ENCODE peak calls at places on chromosomes 5 and 9, in five cellular contexts. A is stomach, G is coronary artery, Z is BJ, X is left ventricle myocardium inferior. O is an unnamed sample.

GRCh38 chr5:130400091-130400490 is 495.8 kb downstream of the CHSY3 start:
- DNase-seq in G (no peak), X (no peak), A (no peak), Z (peak), O (no peak)

GRCh38 chr5:103394676-103395075 is 136.1 kb downstream of the MACIR start:
- DNase-seq in X (no peak), Z (no peak), G (no peak), A (no peak), O (no peak)

GRCh38 chr5:5244581-5244980 is 104.5 kb downstream of the ADAMTS16 start:
- DNase-seq in Z (no peak), A (no peak), X (no peak), G (no peak), O (no peak)

GRCh38 chr9:34589656-34590375 is at the start of gene CNTFR:
- DNase-seq in A (no peak), G (no peak), X (peak), Z (no peak), O (peak)

GRCh38 chr5:149610583-149611250 is 29.4 kb downstream of the ARHGEF37 start:
- DNase-seq in A (no peak), X (no peak), Z (no peak), G (no peak), O (no peak)

GRCh38 chr5:148778891-148779290 is 47.5 kb upstream of the ADRB2 start:
- DNase-seq in A (no peak), G (no peak), X (no peak), Z (no peak), O (no peak)

GRCh38 chr5:108749130-108749861 is 1.6 kb downstream of the FER start:
- DNase-seq in Z (no peak), X (no peak), G (no peak), A (no peak), O (no peak)

GRCh38 chr5:113166710-113167366 is 190.2 kb downstream of the DCP2 start:
- DNase-seq in A (no peak), G (no peak), Z (no peak), X (no peak), O (no peak)

GRCh38 chr9:112753725-112754124 is 3.2 kb downstream of the SNX30 start:
- DNase-seq in G (no peak), A (no peak), X (no peak), Z (peak), O (no peak)

GRCh38 chr5:17257705-17258273 is 40.4 kb downstream of the BASP1 start:
- DNase-seq in X (no peak), A (no peak), G (no peak), Z (no peak), O (no peak)
- TF ChIP-seq CTCF in X (no peak), A (no peak), G (no peak), Z (no peak), O (no peak)

DNA sequence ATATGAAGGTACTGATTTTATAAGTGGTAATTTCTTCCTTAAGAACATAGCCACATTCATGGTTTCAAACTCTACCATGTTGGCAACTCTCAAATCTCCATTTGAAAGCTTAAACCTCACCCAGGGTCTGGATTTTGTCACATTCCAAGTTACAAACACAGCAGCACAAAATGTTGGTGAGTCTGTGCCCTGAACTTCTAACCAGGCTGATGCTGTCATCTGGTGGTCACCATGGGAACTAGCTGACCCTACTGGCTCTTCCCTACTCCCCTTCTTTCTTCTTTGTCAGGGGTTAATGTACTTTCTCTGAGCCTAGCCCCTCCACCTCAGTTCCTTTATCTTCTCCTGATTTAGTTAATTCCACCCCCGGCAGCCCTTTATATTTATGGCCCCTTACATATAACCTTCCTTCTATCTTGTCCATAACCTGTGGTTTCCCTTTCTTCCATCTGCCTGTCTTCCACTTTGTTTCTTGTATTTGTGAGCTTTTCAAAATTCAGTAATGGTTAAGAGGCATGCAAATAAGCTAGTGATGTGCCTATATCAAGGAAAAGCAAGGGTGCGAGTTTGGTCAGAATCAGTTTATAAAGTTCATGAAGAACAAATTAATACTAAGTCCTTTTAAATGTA is 35.9 kb downstream of the TGFBR1 start:
- DNase-seq in Z (no peak), X (no peak), A (no peak), G (no peak), O (peak)
- TF ChIP-seq CTCF in Z (peak), X (peak), A (peak), G (peak), O (peak)

GRCh38 chr9:82106536-82106935 is 118.0 kb downstream of the SPATA31D1 start:
- DNase-seq in A (no peak), Z (no peak), G (no peak), X (no peak), O (no peak)

GRCh38 chr9:82105729-82106128 is 117.2 kb downstream of the SPATA31D1 start:
- DNase-seq in G (no peak), A (peak), X (no peak), Z (no peak), O (no peak)

GRCh38 chr9:82104252-82104651 is 115.7 kb downstream of the SPATA31D1 start:
- DNase-seq in X (no peak), Z (no peak), A (no peak), G (no peak), O (no peak)

DNA sequence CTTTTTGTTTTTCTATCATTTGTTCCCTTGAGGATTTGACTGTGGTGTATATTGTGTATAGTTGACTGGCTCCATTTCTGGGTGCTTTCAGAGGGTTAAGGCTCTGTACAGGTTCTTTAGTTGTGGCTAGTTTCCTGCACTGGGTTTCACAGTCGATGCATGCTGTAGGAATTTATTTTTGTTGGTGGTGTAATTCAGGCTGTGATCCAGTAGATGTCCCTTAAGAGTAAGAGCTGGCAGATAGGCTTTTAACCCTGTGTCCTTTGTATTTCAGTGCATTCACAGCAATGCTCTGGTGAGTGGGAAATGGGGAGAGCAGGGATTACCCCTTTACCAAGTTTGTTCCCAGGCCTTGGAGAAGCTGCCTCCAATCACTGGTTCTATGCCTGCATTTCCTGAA is 112.9 kb downstream of the SPATA31D1 start:
- DNase-seq in Z (no peak), X (no peak), A (no peak), G (no peak), O (no peak)
- TF ChIP-seq CTCF in Z (peak), X (no peak), A (no peak), G (no peak), O (no peak)

GRCh38 chr5:132595624-132596023 is 38.8 kb downstream of the RAD50 start:
- DNase-seq in X (no peak), A (no peak), Z (no peak), G (no peak), O (no peak)

GRCh38 chr5:132589467-132589866 is 32.7 kb downstream of the RAD50 start:
- DNase-seq in X (no peak), A (no peak), G (no peak), Z (no peak), O (no peak)

GRCh38 chr5:132594170-132594569 is 37.4 kb downstream of the RAD50 start:
- DNase-seq in G (no peak), X (no peak), Z (no peak), A (no peak), O (no peak)

GRCh38 chr5:132592521-132592920 is 35.7 kb downstream of the RAD50 start:
- DNase-seq in Z (no peak), A (no peak), G (no peak), X (no peak), O (no peak)

GRCh38 chr5:132591140-132591539 is 34.4 kb downstream of the RAD50 start:
- DNase-seq in X (no peak), G (no peak), Z (no peak), A (no peak), O (no peak)
- TF ChIP-seq CTCF in X (no peak), G (no peak), Z (no peak), A (no peak), O (no peak)

GRCh38 chr9:75185585-75186170 is 97.4 kb downstream of the OSTF1 start:
- DNase-seq in A (peak), X (no peak), G (no peak), Z (no peak), O (peak)

GRCh38 chr9:75186767-75187380 is 98.6 kb downstream of the OSTF1 start:
- DNase-seq in A (no peak), X (no peak), Z (no peak), G (no peak), O (no peak)

GRCh38 chr9:75184471-75184870 is 96.2 kb downstream of the OSTF1 start:
- DNase-seq in G (no peak), X (no peak), A (no peak), Z (no peak), O (no peak)

GRCh38 chr9:75183293-75183692 is 95.0 kb downstream of the OSTF1 start:
- DNase-seq in Z (no peak), X (no peak), A (no peak), G (no peak), O (no peak)

GRCh38 chr9:75181748-75182147 is 93.4 kb downstream of the OSTF1 start:
- DNase-seq in X (no peak), Z (no peak), G (no peak), A (no peak), O (no peak)
- TF ChIP-seq CTCF in X (no peak), Z (no peak), G (no peak), A (no peak), O (no peak)

DNA sequence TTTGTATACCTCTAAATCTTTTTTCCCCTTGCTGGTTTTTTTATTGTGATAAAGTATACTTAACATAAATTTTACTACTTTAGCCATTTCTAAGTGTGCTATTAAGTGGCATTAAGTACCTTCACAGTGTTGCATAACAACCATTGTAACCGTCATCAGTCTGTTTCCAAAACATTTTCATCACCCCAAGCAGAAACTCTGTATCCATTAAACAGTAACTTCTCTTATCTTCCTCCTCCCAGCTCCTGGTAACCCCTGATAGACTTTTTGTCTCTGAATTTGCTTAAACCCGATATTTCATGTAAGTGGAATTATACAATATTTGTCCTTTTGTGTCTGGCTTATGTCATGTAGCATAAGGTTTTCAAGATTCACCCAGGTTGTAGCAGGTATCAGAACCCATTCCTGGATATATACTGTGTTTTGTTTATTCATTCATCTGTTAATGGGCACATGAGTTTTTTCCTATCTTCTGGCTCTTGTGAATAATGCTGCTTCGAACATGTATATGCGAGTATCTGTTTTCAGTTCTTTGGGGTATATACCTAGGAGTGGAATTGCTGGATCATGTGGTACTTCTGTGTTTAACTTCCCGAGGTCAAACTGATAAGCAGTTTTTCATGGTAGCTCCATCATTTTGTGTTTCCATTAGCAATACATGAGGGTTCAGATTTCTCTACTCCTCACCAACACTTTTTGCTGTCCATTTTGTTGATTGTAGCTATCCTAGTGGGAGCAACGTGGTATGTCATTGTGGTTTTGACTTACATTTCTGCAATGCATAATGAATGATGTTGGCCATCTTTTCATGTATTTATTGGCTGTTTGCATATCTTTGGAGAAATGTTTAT is 66.5 kb downstream of the EHMT1 start:
- DNase-seq in Z (peak), X (no peak), A (no peak), G (no peak), O (no peak)
- TF ChIP-seq CTCF in Z (peak), X (no peak), A (no peak), G (no peak), O (no peak)